ENCODE peak calls at places on chromosome 2, in five cellular contexts. Q, F, Z, S and Y are unnamed samples.

GRCh38 chr2:179218848-179219594 is 45.6 kb downstream of the SESTD1 start:
- DNase-seq in Q (peak; percentile 92), F (peak; percentile 32), Z (peak; percentile 52), S (peak; percentile 53), Y (peak; percentile 74)

GRCh38 chr2:239049421-239050251 is 201.8 kb downstream of the TWIST2 start:
- DNase-seq in Q (peak; percentile 31), F (no peak), Z (no peak), S (no peak), Y (no peak)

GRCh38 chr2:157185828-157186227 is 71.7 kb upstream of the GALNT5 start:
- DNase-seq in Q (peak; percentile 41), F (no peak), Z (no peak), S (no peak), Y (no peak)

GRCh38 chr2:170566138-170566537 is 149.0 kb upstream of the SP5 start:
- DNase-seq in Q (no peak), F (no peak), Z (no peak), S (no peak), Y (no peak)

GRCh38 chr2:43340945-43341356 is 114.5 kb upstream of the ZFP36L2 start:
- DNase-seq in Q (peak; percentile 76), F (no peak), Z (no peak), S (no peak), Y (no peak)

GRCh38 chr2:28594369-28595108 is 98.7 kb downstream of the PLB1 start:
- DNase-seq in Q (peak; percentile 89), F (peak; percentile 85), Z (peak; percentile 91), S (peak; percentile 71), Y (peak; percentile 80)

GRCh38 chr2:201886504-201886903 is 80.2 kb downstream of the CDK15 start:
- DNase-seq in Q (peak; percentile 44), F (no peak), Z (no peak), S (no peak), Y (no peak)

GRCh38 chr2:193561054-193561453 is 1366.3 kb upstream of the TMEFF2 start:
- DNase-seq in Q (peak; percentile 20), F (no peak), Z (no peak), S (no peak), Y (no peak)

GRCh38 chr2:199704358-199705238 is 146.4 kb downstream of the FTCDNL1 start:
- DNase-seq in Q (no peak), F (no peak), Z (no peak), S (peak; percentile 6), Y (peak; percentile 40)

GRCh38 chr2:212392048-212392447 is 146.6 kb downstream of the ERBB4 start:
- DNase-seq in Q (peak; percentile 47), F (no peak), Z (no peak), S (no peak), Y (no peak)

GRCh38 chr2:104786204-104786603 is 67.7 kb upstream of the POU3F3 start:
- DNase-seq in Q (no peak), F (no peak), Z (no peak), S (no peak), Y (no peak)

GRCh38 chr2:105744091-105744908 is 412 bp upstream of the NCK2 start:
- DNase-seq in Q (peak; percentile 27), F (peak; percentile 59), Z (no peak), S (peak; percentile 63), Y (peak; percentile 69)

GRCh38 chr2:54984476-54984875 is 65.8 kb downstream of the RTN4 start:
- DNase-seq in Q (peak; percentile 28), F (no peak), Z (no peak), S (no peak), Y (no peak)

GRCh38 chr2:127431408-127432023 is 13.3 kb downstream of the PROC start:
- DNase-seq in Q (no peak), F (no peak), Z (peak; percentile 7), S (no peak), Y (no peak)

GRCh38 chr2:84495539-84496146 is 20.7 kb upstream of the DNAH6 start:
- DNase-seq in Q (peak; percentile 81), F (no peak), Z (no peak), S (peak; percentile 54), Y (peak; percentile 66)

GRCh38 chr2:142989276-142990204 is 112.1 kb downstream of the KYNU start:
- DNase-seq in Q (peak; percentile 62), F (no peak), Z (no peak), S (no peak), Y (peak; percentile 21)

GRCh38 chr2:23459032-23459431 is 74.1 kb downstream of the KLHL29 start:
- DNase-seq in Q (no peak), F (no peak), Z (no peak), S (no peak), Y (no peak)

GRCh38 chr2:159712929-159713575 is 746 bp downstream of the MARCHF7 start:
- DNase-seq in Q (peak; percentile 25), F (no peak), Z (no peak), S (no peak), Y (no peak)

GRCh38 chr2:20593072-20594034 is 57.5 kb downstream of the HS1BP3 start:
- DNase-seq in Q (peak; percentile 91), F (no peak), Z (no peak), S (no peak), Y (no peak)

GRCh38 chr2:41836944-41837343 is 210.9 kb upstream of the PKDCC start:
- DNase-seq in Q (peak; percentile 51), F (no peak), Z (no peak), S (peak; percentile 76), Y (no peak)

GRCh38 chr2:113978524-113979171 is 88.8 kb downstream of the ACTR3 start:
- DNase-seq in Q (no peak), F (no peak), Z (no peak), S (no peak), Y (no peak)

GRCh38 chr2:109151519-109151918 is 22.5 kb downstream of the SH3RF3 start:
- DNase-seq in Q (no peak), F (no peak), Z (no peak), S (no peak), Y (no peak)